ENCODE peak calls at places on chromosome 1, in seven cellular contexts. K is ascending aorta, G is upper lobe of right lung, D is vagina, A is kidney, Q is esophagus muscularis mucosa, P is neural progenitor cell. U is an unnamed sample.

GRCh38 chr1:9886063-9886742 is 23.9 kb downstream of the CTNNBIP1 start:
- DNase-seq in A (no peak), Q (no peak), P (peak; percentile 41), D (no peak), G (no peak), K (no peak), U (no peak)

GRCh38 chr1:165418195-165418594 is 26.7 kb downstream of the RXRG start:
- DNase-seq in A (no peak), G (no peak), K (no peak), P (no peak), D (no peak), Q (no peak), U (no peak)

GRCh38 chr1:14780271-14780670 is 181.8 kb downstream of the KAZN start:
- DNase-seq in Q (no peak), D (no peak), G (no peak), K (no peak), A (no peak), P (no peak), U (no peak)

GRCh38 chr1:86825294-86825693 is 88.6 kb downstream of the SELENOF start:
- DNase-seq in Q (no peak), P (no peak), K (no peak), D (no peak), A (no peak), G (no peak), U (no peak)

GRCh38 chr1:226730826-226731225 is 8.3 kb downstream of the ITPKB start:
- DNase-seq in P (no peak), K (no peak), Q (no peak), G (no peak), D (no peak), A (no peak), U (no peak)

GRCh38 chr1:202805886-202806511 is 2.2 kb downstream of the KDM5B start:
- DNase-seq in D (no peak), Q (no peak), G (no peak), K (no peak), P (no peak), A (no peak), U (no peak)

GRCh38 chr1:63190171-63190570 is 132.2 kb upstream of the FOXD3 start:
- DNase-seq in P (no peak), A (no peak), D (no peak), Q (no peak), K (no peak), G (no peak), U (no peak)

GRCh38 chr1:1085171-1085841 is 11.2 kb upstream of the RNF223 start:
- DNase-seq in P (no peak), Q (no peak), D (no peak), G (peak; percentile 63), K (no peak), A (peak; percentile 64), U (no peak)

GRCh38 chr1:48043524-48043923 is 46.3 kb upstream of the TRABD2B start:
- DNase-seq in Q (no peak), A (no peak), G (no peak), D (no peak), P (no peak), K (no peak), U (no peak)

GRCh38 chr1:195113471-195113870 is 1494.8 kb downstream of the KCNT2 start:
- DNase-seq in D (no peak), K (no peak), A (no peak), G (no peak), Q (no peak), P (no peak), U (no peak)

GRCh38 chr1:60916178-60916577 is 166.2 kb upstream of the NFIA start:
- DNase-seq in K (no peak), G (no peak), D (no peak), Q (no peak), P (no peak), A (no peak), U (no peak)

GRCh38 chr1:169060010-169060722 is 46.3 kb upstream of the ATP1B1 start:
- DNase-seq in Q (peak; percentile 50), A (no peak), D (no peak), G (no peak), K (no peak), P (no peak), U (no peak)

GRCh38 chr1:179293340-179294327 is at the start of gene SOAT1:
- DNase-seq in A (peak; percentile 98), D (peak; percentile 94), K (peak; percentile 76), G (peak; percentile 98), P (peak; percentile 97), Q (peak; percentile 98), U (peak; percentile 95)
- TF ChIP-seq CTCF in A (no peak), D (no peak), K (no peak), G (peak; percentile 20), P (peak; percentile 29), Q (peak; percentile 11), U (peak; percentile 23)

DNA sequence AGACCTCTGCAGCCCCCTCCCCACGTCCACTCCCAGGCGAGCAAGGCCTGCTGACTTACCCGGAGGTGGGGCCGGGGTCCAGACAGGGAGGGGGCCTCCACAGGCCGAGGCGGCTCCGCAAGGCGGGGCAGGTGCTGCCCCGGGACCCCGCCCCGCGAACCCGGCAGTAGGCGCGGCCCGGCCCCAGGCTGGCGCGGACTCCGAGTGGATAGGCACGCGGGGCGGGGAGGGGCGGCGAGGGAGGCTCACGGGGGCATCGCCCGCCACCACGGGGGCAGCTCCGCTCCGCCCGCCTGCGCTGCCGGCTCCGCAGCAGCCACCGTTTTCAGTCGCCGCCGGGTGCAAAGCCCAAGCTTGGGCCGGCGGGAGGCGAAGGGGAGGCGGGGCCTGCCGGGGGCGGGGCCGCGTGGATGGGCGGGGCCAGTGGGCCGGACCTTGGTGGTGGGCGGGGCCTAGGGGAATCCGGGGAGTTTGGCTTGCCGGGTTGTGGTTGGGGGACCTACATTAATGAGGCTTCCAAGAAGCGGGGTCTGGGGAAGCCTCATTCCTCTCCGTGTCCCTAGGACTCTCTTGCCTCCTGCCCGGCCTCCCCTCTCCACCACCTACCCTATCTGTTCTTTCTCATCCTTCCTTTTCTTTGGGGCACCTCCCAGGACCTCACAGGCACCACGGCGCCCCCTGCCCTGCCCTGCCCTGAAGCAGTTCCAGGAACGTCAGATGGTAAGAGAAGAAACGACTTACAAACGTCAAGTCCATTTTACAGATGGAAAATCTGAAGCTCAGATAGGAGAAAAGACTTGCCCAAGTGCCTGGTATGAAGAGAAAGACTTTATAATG is at the start of gene RIMS3:
- DNase-seq in P (peak; percentile 91), D (no peak), K (no peak), A (peak; percentile 93), Q (no peak), G (peak; percentile 91), U (peak; percentile 97)
- TF ChIP-seq CTCF in P (peak; percentile 55), D (no peak), K (no peak), A (no peak), Q (no peak), G (no peak), U (peak; percentile 39)

DNA sequence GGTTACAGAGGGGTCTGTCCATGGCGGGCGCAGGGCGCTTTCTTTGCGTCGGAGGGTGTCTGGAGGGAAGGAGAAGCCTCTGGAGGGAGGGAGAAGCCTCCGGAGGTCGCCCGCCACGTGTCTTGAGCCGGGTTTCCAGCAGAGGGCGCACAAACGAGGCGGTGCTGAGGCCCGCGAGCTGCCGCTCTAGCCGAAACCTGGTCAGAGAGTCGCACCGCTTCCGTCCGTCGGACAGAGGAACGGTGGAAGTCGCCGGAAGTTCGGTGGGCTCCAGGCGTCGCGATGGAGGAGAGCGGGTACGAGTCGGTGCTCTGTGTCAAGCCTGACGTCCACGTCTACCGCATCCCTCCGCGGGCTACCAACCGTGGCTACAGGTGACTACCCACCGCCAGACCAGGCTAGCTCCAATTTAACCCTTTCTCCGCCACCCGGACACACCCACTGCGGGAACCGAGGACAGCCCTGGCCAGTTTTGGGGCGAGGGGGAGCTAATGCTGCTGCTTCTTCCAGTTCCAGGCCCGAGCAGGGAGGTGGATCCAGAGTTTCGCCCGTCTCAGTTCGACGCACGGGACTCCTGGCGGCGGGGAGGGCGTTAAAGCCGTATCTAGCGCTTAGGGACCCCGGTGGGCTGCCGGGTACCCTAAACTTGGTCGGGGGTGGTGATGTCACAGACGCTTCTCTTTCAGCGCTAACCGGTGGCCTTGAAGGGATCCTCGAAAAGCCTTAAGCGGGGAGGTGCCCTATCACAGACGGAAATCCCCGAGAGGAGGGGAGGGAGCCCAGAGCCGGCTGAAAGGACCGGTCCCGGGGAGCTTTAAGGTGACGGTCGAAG is at the start of gene NECAP2:
- DNase-seq in D (peak; percentile 89), K (peak; percentile 39), Q (peak; percentile 95), A (peak; percentile 97), P (peak; percentile 97), G (peak; percentile 96), U (peak; percentile 92)
- TF ChIP-seq CTCF in D (peak; percentile 79), K (peak; percentile 89), Q (peak; percentile 91), A (peak; percentile 80), P (peak; percentile 88), G (peak; percentile 91), U (peak; percentile 96)

GRCh38 chr1:111568160-111568559 is 51.4 kb upstream of the RAP1A start:
- DNase-seq in K (no peak), Q (peak; percentile 42), D (no peak), G (no peak), P (no peak), A (no peak), U (no peak)

GRCh38 chr1:111571239-111571638 is 48.4 kb upstream of the RAP1A start:
- DNase-seq in P (no peak), A (no peak), Q (peak; percentile 64), G (no peak), D (no peak), K (no peak), U (no peak)

GRCh38 chr1:111569913-111570312 is 49.7 kb upstream of the RAP1A start:
- DNase-seq in P (no peak), D (no peak), Q (peak; percentile 50), K (no peak), A (no peak), G (no peak), U (no peak)

GRCh38 chr1:111571987-111572386 is 47.6 kb upstream of the RAP1A start:
- DNase-seq in K (no peak), G (no peak), Q (peak; percentile 91), A (no peak), D (no peak), P (peak; percentile 71), U (no peak)

DNA sequence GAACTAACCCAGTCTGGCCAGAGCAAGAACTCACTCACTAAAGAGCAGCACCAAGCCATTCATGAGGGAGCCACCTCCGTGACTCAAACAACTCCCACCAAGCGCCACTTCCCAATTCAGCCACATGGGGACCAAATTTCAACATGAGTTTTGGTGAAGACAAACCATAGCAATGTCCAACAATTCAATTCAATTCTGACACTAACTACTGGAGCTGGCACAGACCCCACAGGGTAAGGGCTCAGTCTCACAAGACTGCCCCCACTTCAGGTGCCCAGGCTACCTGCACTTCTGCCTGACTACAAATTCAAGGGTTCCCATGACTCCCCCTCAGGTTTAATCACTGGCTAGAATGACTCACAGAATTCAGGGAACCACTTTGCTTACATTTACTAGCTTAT is 48.8 kb upstream of the RAP1A start:
- DNase-seq in A (no peak), G (no peak), Q (peak; percentile 70), K (no peak), D (no peak), P (no peak), U (peak; percentile 38)
- TF ChIP-seq CTCF in A (peak; percentile 18), G (peak; percentile 33), Q (no peak), K (peak; percentile 19), D (no peak), P (peak; percentile 35), U (peak; percentile 30)

GRCh38 chr1:12539705-12540579 is 78.1 kb downstream of the DHRS3 start:
- DNase-seq in Q (peak; percentile 97), K (peak; percentile 77), P (peak; percentile 74), A (peak; percentile 96), G (peak; percentile 77), D (no peak), U (no peak)
- TF ChIP-seq CTCF in Q (peak; percentile 37), K (no peak), P (no peak), A (no peak), G (no peak), D (no peak), U (no peak)

U was measured in GM10248.